ENCODE peak calls at places on chromosome 6, in seven cellular contexts. R is AG09319, M is H7, V is fibroblast of villous mesenchyme, Z is caudate nucleus, N is Kasumi-1, P is natural killer cell. I is an unnamed sample.

GRCh38 chr6:26205161-26205624 is 118.0 kb downstream of the HFE start:
- DNase-seq in R (peak), M (peak), V (peak), Z (peak), N (peak), P (peak), I (peak)

GRCh38 chr6:93789532-93789931 is 370.2 kb upstream of the EPHA7 start:
- DNase-seq in R (no peak), M (no peak), V (no peak), Z (no peak), N (no peak), P (no peak), I (no peak)

GRCh38 chr6:6221829-6222535 is 98.5 kb downstream of the F13A1 start:
- DNase-seq in R (no peak), M (peak), V (no peak), Z (no peak), N (peak), P (no peak), I (no peak)

GRCh38 chr6:84078335-84078734 is 44.8 kb downstream of the MRAP2 start:
- DNase-seq in R (no peak), M (no peak), V (no peak), Z (no peak), N (no peak), P (no peak), I (no peak)

GRCh38 chr6:84926171-84926570 is 161.8 kb upstream of the TBX18 start:
- DNase-seq in R (no peak), M (no peak), V (no peak), Z (no peak), N (no peak), P (no peak), I (no peak)

GRCh38 chr6:134347916-134348805 is 30.2 kb upstream of the SGK1 start:
- DNase-seq in R (no peak), M (no peak), V (peak), Z (peak), N (no peak), P (no peak), I (no peak)

GRCh38 chr6:170073846-170074245 is 217.0 kb downstream of the DLL1 start:
- DNase-seq in R (no peak), M (no peak), V (no peak), Z (peak), N (no peak), P (peak), I (peak)

GRCh38 chr6:154425034-154425433 is 68.4 kb upstream of the IPCEF1 start:
- DNase-seq in R (no peak), M (no peak), V (no peak), Z (no peak), N (no peak), P (no peak), I (no peak)

GRCh38 chr6:33627876-33628275 is 6.8 kb downstream of the ITPR3 start:
- DNase-seq in R (no peak), M (no peak), V (no peak), Z (no peak), N (no peak), P (no peak), I (no peak)

GRCh38 chr6:100246206-100246605 is 218.5 kb downstream of the SIM1 start:
- DNase-seq in R (no peak), M (no peak), V (no peak), Z (no peak), N (no peak), P (no peak), I (no peak)

GRCh38 chr6:166365221-166365620 is 17.5 kb downstream of the MPC1 start:
- DNase-seq in R (no peak), M (peak), V (peak), Z (no peak), N (no peak), P (no peak), I (no peak)

GRCh38 chr6:29597184-29597583 is 12.3 kb downstream of the OR2H2 start:
- DNase-seq in R (no peak), M (no peak), V (no peak), Z (no peak), N (no peak), P (no peak), I (no peak)

GRCh38 chr6:30238178-30238795 is 25.1 kb upstream of the TRIM26 start:
- DNase-seq in R (no peak), M (peak), V (peak), Z (no peak), N (peak), P (no peak), I (no peak)

GRCh38 chr6:34726055-34726454 is 29.5 kb upstream of the ILRUN start:
- DNase-seq in R (no peak), M (no peak), V (no peak), Z (no peak), N (no peak), P (no peak), I (no peak)

GRCh38 chr6:85472744-85473143 is 22.9 kb downstream of the NT5E start:
- DNase-seq in R (no peak), M (no peak), V (peak), Z (no peak), N (no peak), P (no peak), I (no peak)

GRCh38 chr6:5084787-5085637 is at the start of gene PPP1R3G:
- DNase-seq in R (peak), M (peak), V (peak), Z (no peak), N (peak), P (no peak), I (peak)

GRCh38 chr6:125357515-125358256 is 55.9 kb upstream of the HDDC2 start:
- DNase-seq in R (no peak), M (no peak), V (peak), Z (no peak), N (peak), P (no peak), I (no peak)

GRCh38 chr6:155219858-155220301 is 43.9 kb upstream of the CLDN20 start:
- DNase-seq in R (no peak), M (no peak), V (no peak), Z (peak), N (no peak), P (no peak), I (no peak)

GRCh38 chr6:111718326-111718725 is 112.6 kb upstream of the TRAF3IP2 start:
- DNase-seq in R (no peak), M (no peak), V (no peak), Z (no peak), N (no peak), P (no peak), I (no peak)

GRCh38 chr6:41599836-41600445 is 38.3 kb upstream of the MDFI start:
- DNase-seq in R (no peak), M (peak), V (no peak), Z (no peak), N (no peak), P (no peak), I (no peak)

GRCh38 chr6:93571341-93571740 is 152.0 kb upstream of the EPHA7 start:
- DNase-seq in R (no peak), M (no peak), V (no peak), Z (no peak), N (no peak), P (no peak), I (no peak)

GRCh38 chr6:88813045-88813444 is 150.4 kb downstream of the RNGTT start:
- DNase-seq in R (no peak), M (no peak), V (no peak), Z (no peak), N (no peak), P (no peak), I (no peak)

GRCh38 chr6:157527471-157527907 is 146.5 kb downstream of the ZDHHC14 start:
- DNase-seq in R (no peak), M (no peak), V (peak), Z (no peak), N (no peak), P (no peak), I (no peak)

GRCh38 chr6:16548121-16548520 is 213.1 kb downstream of the ATXN1 start:
- DNase-seq in R (no peak), M (no peak), V (no peak), Z (no peak), N (no peak), P (no peak), I (no peak)

I was measured in CD14-positive monocyte.